ENCODE peak calls at places on chromosome 15, in nine cellular contexts. Q, D, C, T, R, J, U, Z and O are unnamed samples.
A peak's percentile ranks its signal among the peaks of the same experiment; 100 is the strongest.

GRCh38 chr15:74676801-74677200 is 19.0 kb downstream of the EDC3 start:
- DNase-seq in Q (no peak), D (no peak), C (no peak), T (no peak), R (no peak), J (no peak), U (no peak), Z (no peak), O (no peak)

GRCh38 chr15:70518201-70519003 is 245.0 kb downstream of the UACA start:
- DNase-seq in Q (no peak), D (no peak), C (no peak), T (no peak), R (no peak), J (no peak), U (no peak), Z (no peak), O (no peak)

GRCh38 chr15:65920825-65921309 is 51.6 kb downstream of the RAB11A start:
- DNase-seq in Q (no peak), D (no peak), C (no peak), T (no peak), R (no peak), J (no peak), U (no peak), Z (no peak), O (no peak)

GRCh38 chr15:56207711-56208110 is 36.0 kb downstream of the RFX7 start:
- DNase-seq in Q (no peak), D (no peak), C (no peak), T (no peak), R (no peak), J (no peak), U (no peak), Z (no peak), O (no peak)

GRCh38 chr15:30973379-30973778 is 18.0 kb downstream of the MTMR10 start:
- DNase-seq in Q (no peak), D (no peak), C (no peak), T (no peak), R (no peak), J (no peak), U (no peak), Z (no peak), O (no peak)

GRCh38 chr15:63535689-63536088 is 31.3 kb downstream of the USP3 start:
- DNase-seq in Q (no peak), D (no peak), C (no peak), T (no peak), R (no peak), J (no peak), U (no peak), Z (no peak), O (no peak)

GRCh38 chr15:85313339-85313738 is 67.1 kb upstream of the AKAP13 start:
- DNase-seq in Q (no peak), D (no peak), C (no peak), T (no peak), R (no peak), J (no peak), U (peak; percentile 60), Z (no peak), O (no peak)

GRCh38 chr15:40695469-40695910 is 516 bp downstream of the RAD51 start:
- DNase-seq in Q (no peak), D (no peak), C (peak; percentile 19), T (peak; percentile 40), R (no peak), J (no peak), U (peak; percentile 48), Z (no peak), O (peak; percentile 35)

GRCh38 chr15:39720721-39721611 is 61.7 kb downstream of the FSIP1 start:
- DNase-seq in Q (no peak), D (no peak), C (peak; percentile 78), T (no peak), R (peak; percentile 29), J (peak; percentile 35), U (peak; percentile 44), Z (no peak), O (no peak)

GRCh38 chr15:68994149-68994548 is 20.3 kb upstream of the NOX5 start:
- DNase-seq in Q (no peak), D (no peak), C (peak; percentile 64), T (no peak), R (no peak), J (peak; percentile 22), U (peak; percentile 56), Z (no peak), O (peak; percentile 28)

GRCh38 chr15:88243895-88244787 is 12.4 kb downstream of the NTRK3 start:
- DNase-seq in Q (no peak), D (peak; percentile 26), C (peak; percentile 5), T (no peak), R (no peak), J (no peak), U (peak; percentile 47), Z (peak; percentile 49), O (peak; percentile 61)

GRCh38 chr15:69405110-69405509 is 9.0 kb upstream of the KIF23 start:
- DNase-seq in Q (no peak), D (no peak), C (no peak), T (no peak), R (no peak), J (no peak), U (no peak), Z (no peak), O (no peak)

GRCh38 chr15:74403981-74404563 is 29.7 kb downstream of the SEMA7A start:
- DNase-seq in Q (no peak), D (peak; percentile 74), C (no peak), T (no peak), R (no peak), J (no peak), U (no peak), Z (peak; percentile 70), O (no peak)

GRCh38 chr15:41797194-41797593 is 22.9 kb downstream of the MAPKBP1 start:
- DNase-seq in Q (no peak), D (no peak), C (no peak), T (no peak), R (no peak), J (no peak), U (no peak), Z (no peak), O (no peak)

GRCh38 chr15:99452728-99453643 is 112.8 kb upstream of the MEF2A start:
- DNase-seq in Q (no peak), D (peak; percentile 76), C (peak; percentile 62), T (peak; percentile 47), R (no peak), J (peak; percentile 35), U (peak; percentile 67), Z (peak; percentile 66), O (peak; percentile 50)

GRCh38 chr15:66775127-66776105 is 73.4 kb downstream of the SMAD6 start:
- DNase-seq in Q (no peak), D (no peak), C (peak; percentile 61), T (no peak), R (no peak), J (no peak), U (peak; percentile 72), Z (no peak), O (no peak)

GRCh38 chr15:100932676-100933348 is 13.7 kb downstream of the LRRK1 start:
- DNase-seq in Q (no peak), D (no peak), C (no peak), T (no peak), R (no peak), J (no peak), U (no peak), Z (no peak), O (no peak)
- H3K4me3 ChIP-seq in Q (no peak overlapping the region), D (no peak overlapping the region), C (no peak overlapping the region), T (no peak overlapping the region), R (no peak overlapping the region), J (no peak overlapping the region), U (no peak overlapping the region), Z (no peak overlapping the region), O (no peak overlapping the region)

GRCh38 chr15:75758071-75758872 is 45.6 kb upstream of the CSPG4 start:
- DNase-seq in Q (peak; percentile 55), D (peak; percentile 91), C (peak; percentile 77), T (peak; percentile 94), R (peak; percentile 55), J (peak; percentile 78), U (peak; percentile 85), Z (peak; percentile 95), O (peak; percentile 76)
- TF ChIP-seq CTCF in Q (peak; percentile 59), D (no peak), C (peak; percentile 34), T (no peak), R (peak; percentile 41), J (peak; percentile 43), U (peak; percentile 45), Z (no peak), O (peak; percentile 25)

GRCh38 chr15:81567924-81568323 is 193.9 kb upstream of the TMC3 start:
- DNase-seq in Q (no peak), D (no peak), C (no peak), T (no peak), R (no peak), J (no peak), U (no peak), Z (no peak), O (no peak)

GRCh38 chr15:81572190-81572589 is 198.2 kb upstream of the TMC3 start:
- DNase-seq in Q (no peak), D (no peak), C (no peak), T (no peak), R (no peak), J (no peak), U (no peak), Z (no peak), O (no peak)

GRCh38 chr15:81575436-81576123 is 201.6 kb upstream of the TMC3 start:
- DNase-seq in Q (no peak), D (peak; percentile 51), C (no peak), T (no peak), R (no peak), J (no peak), U (peak; percentile 42), Z (no peak), O (peak; percentile 6)

DNA sequence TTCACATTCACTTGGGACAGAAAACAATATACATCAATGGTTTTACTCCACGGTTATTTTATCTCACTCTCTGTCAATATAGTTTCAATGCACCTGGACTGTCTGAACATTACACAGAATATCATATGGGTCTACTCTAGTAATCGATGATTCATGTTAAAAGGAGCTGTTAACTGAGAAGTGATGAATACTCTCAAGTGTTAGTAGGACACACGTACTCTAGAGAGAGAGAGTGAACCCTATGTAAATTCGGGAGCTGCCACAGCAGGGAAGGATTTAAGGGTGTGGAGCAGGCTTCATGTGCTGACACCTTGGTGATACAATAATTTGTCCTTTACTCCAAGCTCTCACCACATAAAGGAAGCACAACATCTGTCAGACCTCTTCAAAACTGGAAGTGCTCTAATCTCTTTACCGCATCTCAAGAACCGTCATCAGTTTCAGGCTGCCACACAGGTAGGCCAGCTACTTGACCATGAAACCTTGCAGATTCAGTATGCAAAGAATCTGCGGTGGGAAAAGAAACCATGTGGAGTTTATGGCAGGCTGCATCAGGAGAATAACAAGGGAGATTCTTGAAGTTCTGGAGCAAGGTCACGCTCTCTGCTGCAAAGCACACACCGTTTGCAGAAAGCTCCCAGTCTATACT is 199.2 kb upstream of the TMC3 start:
- DNase-seq in Q (no peak), D (no peak), C (no peak), T (no peak), R (no peak), J (no peak), U (no peak), Z (no peak), O (no peak)
- H3K4me3 ChIP-seq in Q (no peak overlapping the region), D (no peak overlapping the region), C (no peak overlapping the region), T (no peak overlapping the region), R (no peak overlapping the region), J (no peak overlapping the region), U (no peak overlapping the region), Z (no peak overlapping the region), O (no peak overlapping the region)

DNA sequence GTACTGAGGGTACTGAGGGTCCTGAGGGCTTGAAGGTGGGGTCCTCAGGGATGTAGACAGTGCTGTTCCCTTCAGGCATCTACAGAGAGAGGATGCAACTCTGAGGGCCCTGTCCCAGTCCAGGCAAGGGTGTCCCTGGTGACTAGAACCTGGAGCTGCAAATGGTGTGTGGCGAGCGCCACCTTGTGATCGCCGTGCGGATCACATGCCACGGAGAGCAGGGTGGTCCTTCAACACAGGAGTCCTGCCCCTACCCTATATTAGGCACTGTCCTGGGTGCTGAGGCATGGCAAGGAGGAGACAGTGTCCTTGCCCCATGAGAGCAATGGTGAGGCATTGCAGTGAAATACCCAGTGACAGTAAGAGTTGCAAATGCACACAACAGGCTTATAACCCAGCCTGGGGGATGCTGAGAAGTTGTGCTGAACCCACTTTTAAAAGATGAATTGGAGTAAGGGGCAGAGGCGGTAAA is 23.6 kb downstream of the RHCG start:
- DNase-seq in Q (peak; percentile 36), D (peak; percentile 57), C (peak; percentile 37), T (peak; percentile 44), R (peak; percentile 1), J (peak; percentile 16), U (peak; percentile 72), Z (peak; percentile 48), O (peak; percentile 68)
- TF ChIP-seq CTCF in Q (peak; percentile 92), D (peak; percentile 55), C (peak; percentile 78), T (peak; percentile 58), R (peak; percentile 67), J (peak; percentile 65), U (peak; percentile 90), Z (no peak), O (peak; percentile 84)